ENCODE peak calls at places on chromosomes 4 and X, in ten cellular contexts. B is WTC11; F is germinal center; V is activated T-cell treated with anti-CD3 and anti-CD28 coated beads for 24 hours; O is NCI-H2029; J is BE2C; G is pancreas; M is activated T-helper 1 cell treated with anti-CD3 and anti-CD28 coated beads, Interleukin-12 subunit alpha, Interleukin-12 subunit beta, Interleukin-2, Interleukin-4 antibody, amounts not matched to agents 30 ng/mL and 10 ng/mL and 1 ng/mL, durations not matched to agents 14 hours and 24 hours and 36 hours; D is stimulated activated CD4-positive, alpha-beta T cell treated with anti-CD3 and anti-CD28 coated beads, Interleukin-15, amount 100 ng/mL, for 24 hours; Q is T-helper 1 cell. U is an unnamed sample.

GRCh38 chr4:92104506-92104905 is 199.3 kb upstream of the GRID2 start:
- DNase-seq in B (no peak), F (no peak), V (no peak), O (no peak), J (no peak), G (no peak), M (no peak), D (no peak), Q (no peak), U (no peak)

GRCh38 chrX:40483502-40483901 is 97.3 kb upstream of the ATP6AP2 start:
- DNase-seq in B (no peak), F (no peak), V (no peak), O (no peak), J (no peak), G (no peak), M (peak), D (no peak), Q (no peak), U (no peak)

GRCh38 chr4:153750197-153750817 is 9.5 kb downstream of the RNF175 start:
- DNase-seq in B (peak), F (peak), V (peak), O (peak), J (peak), G (no peak), M (peak), D (peak), Q (peak), U (no peak)

GRCh38 chr4:158578476-158578875 is 56.8 kb downstream of the RXFP1 start:
- DNase-seq in B (no peak), F (no peak), V (no peak), O (no peak), J (no peak), G (no peak), M (no peak), D (no peak), Q (no peak), U (no peak)

GRCh38 chr4:83772680-83773079 is 236.8 kb downstream of the GPAT3 start:
- DNase-seq in B (no peak), F (no peak), V (no peak), O (no peak), J (no peak), G (no peak), M (no peak), D (no peak), Q (no peak), U (no peak)

GRCh38 chr4:91267543-91267942 is 1036.2 kb upstream of the GRID2 start:
- DNase-seq in B (no peak), F (no peak), V (no peak), O (no peak), J (no peak), G (no peak), M (no peak), D (no peak), Q (no peak), U (no peak)

GRCh38 chr4:131054489-131055019 is 1958.6 kb downstream of the C4orf33 start:
- DNase-seq in B (peak), F (no peak), V (no peak), O (no peak), J (no peak), G (no peak), M (no peak), D (no peak), Q (no peak), U (no peak)

GRCh38 chrX:121236040-121236439 is 188.6 kb downstream of the GLUD2 start:
- DNase-seq in B (no peak), F (no peak), V (no peak), O (no peak), J (no peak), G (no peak), M (no peak), D (no peak), Q (no peak), U (no peak)

GRCh38 chr4:184648220-184649025 is 824 bp downstream of the CASP3 start:
- DNase-seq in B (peak), F (peak), V (peak), O (no peak), J (peak), G (peak), M (peak), D (peak), Q (peak), U (peak)

GRCh38 chrX:48490661-48491060 is 14.7 kb downstream of the FTSJ1 start:
- DNase-seq in B (no peak), F (no peak), V (no peak), O (no peak), J (no peak), G (no peak), M (no peak), D (no peak), Q (no peak), U (no peak)

GRCh38 chr4:188154668-188155423 is 15.6 kb downstream of the TRIML1 start:
- DNase-seq in B (no peak), F (no peak), V (no peak), O (no peak), J (no peak), G (no peak), M (no peak), D (no peak), Q (no peak), U (no peak)

GRCh38 chr4:174600391-174600790 is 78.1 kb upstream of the HPGD start:
- DNase-seq in B (no peak), F (no peak), V (no peak), O (no peak), J (no peak), G (no peak), M (no peak), D (no peak), Q (no peak), U (no peak)

GRCh38 chr4:107034982-107035710 is 967 bp downstream of the DKK2 start:
- DNase-seq in B (peak), F (no peak), V (no peak), O (no peak), J (peak), G (peak), M (no peak), D (peak), Q (no peak), U (no peak)

GRCh38 chr4:68299492-68300457 is 50.1 kb downstream of the YTHDC1 start:
- DNase-seq in B (no peak), F (no peak), V (no peak), O (no peak), J (no peak), G (no peak), M (no peak), D (peak), Q (no peak), U (no peak)

GRCh38 chr4:82599336-82599735 is 37.5 kb upstream of the TMEM150C start:
- DNase-seq in B (peak), F (no peak), V (no peak), O (peak), J (peak), G (no peak), M (no peak), D (no peak), Q (no peak), U (no peak)

GRCh38 chr4:167000141-167000852 is 234.0 kb downstream of the SPOCK3 start:
- DNase-seq in B (no peak), F (no peak), V (no peak), O (no peak), J (no peak), G (no peak), M (no peak), D (no peak), Q (no peak), U (no peak)

GRCh38 chr4:138242076-138242829 is at the start of gene SLC7A11:
- DNase-seq in B (peak), F (peak), V (peak), O (peak), J (peak), G (peak), M (peak), D (peak), Q (no peak), U (peak)

GRCh38 chr4:85370400-85371032 is 104.4 kb upstream of the ARHGAP24 start:
- DNase-seq in B (peak), F (no peak), V (no peak), O (peak), J (peak), G (no peak), M (no peak), D (peak), Q (no peak), U (no peak)

GRCh38 chrX:50913520-50913919 is 3.0 kb downstream of the BMP15 start:
- DNase-seq in B (no peak), F (no peak), V (no peak), O (no peak), J (no peak), G (no peak), M (no peak), D (no peak), Q (no peak), U (no peak)

GRCh38 chr4:130563185-130563890 is 1467.4 kb downstream of the C4orf33 start:
- DNase-seq in B (peak), F (no peak), V (no peak), O (peak), J (peak), G (peak), M (no peak), D (no peak), Q (no peak), U (no peak)

GRCh38 chrX:139191746-139192385 is 338.7 kb upstream of the F9 start:
- DNase-seq in B (no peak), F (no peak), V (no peak), O (no peak), J (no peak), G (no peak), M (no peak), D (no peak), Q (no peak), U (no peak)

GRCh38 chrX:9272166-9272565 is 192.7 kb upstream of the TBL1X start:
- DNase-seq in B (no peak), F (no peak), V (no peak), O (no peak), J (no peak), G (no peak), M (no peak), D (no peak), Q (no peak), U (no peak)